ENCODE peak calls at places on chromosomes 11 and 22, in seven cellular contexts. S, C, M, U, P, H and G are unnamed samples.

GRCh38 chr11:109865558-109866186 is 227.5 kb upstream of the ZC3H12C start:
- DNase-seq in U (no peak), P (peak; percentile 73), M (peak; percentile 25), S (peak; percentile 70), H (peak; percentile 41), C (peak; percentile 6), G (peak; percentile 51)

GRCh38 chr11:46362146-46363030 is 15.1 kb downstream of the DGKZ start:
- DNase-seq in U (no peak), P (no peak), M (no peak), S (no peak), C (no peak), H (no peak), G (no peak)

GRCh38 chr11:10457901-10458300 is 2.8 kb downstream of the AMPD3 start:
- DNase-seq in U (no peak), P (no peak), M (no peak), S (no peak), C (no peak), H (no peak), G (no peak)

GRCh38 chr11:61472868-61473267 is 35.7 kb upstream of the LRRC10B start:
- DNase-seq in M (no peak), S (no peak), U (peak; percentile 88), P (peak; percentile 38), C (no peak), H (no peak), G (no peak)

GRCh38 chr11:66851698-66852465 is 5.0 kb upstream of the LRFN4 start:
- DNase-seq in C (peak; percentile 52), M (no peak), P (no peak), H (no peak), U (peak; percentile 49), S (peak; percentile 60), G (no peak)

GRCh38 chr11:68564261-68564660 is 103.7 kb downstream of the PPP6R3 start:
- DNase-seq in U (no peak), C (no peak), S (no peak), H (no peak), P (no peak), M (no peak), G (no peak)

GRCh38 chr11:70159612-70160570 is 43.2 kb upstream of the FADD start:
- DNase-seq in C (no peak), H (peak; percentile 64), P (no peak), S (no peak), M (no peak), U (no peak), G (no peak)

GRCh38 chr11:6448574-6448973 is 7.8 kb upstream of the HPX start:
- DNase-seq in C (no peak), H (no peak), P (no peak), U (no peak), S (no peak), M (no peak), G (no peak)

GRCh38 chr22:39306456-39307361 is 12.7 kb downstream of the RPL3 start:
- DNase-seq in M (no peak), P (peak; percentile 41), C (peak; percentile 77), S (peak; percentile 67), H (peak; percentile 23), U (no peak), G (no peak)

GRCh38 chr11:65663634-65664200 is 1.0 kb upstream of the RELA start:
- DNase-seq in C (peak; percentile 72), H (no peak), S (no peak), M (no peak), P (peak; percentile 73), U (peak; percentile 92), G (peak; percentile 40)

GRCh38 chr22:50569896-50570535 is 7.3 kb upstream of the SYCE3 start:
- DNase-seq in U (no peak), M (no peak), S (no peak), C (no peak), P (no peak), H (no peak), G (no peak)

GRCh38 chr11:16893456-16894076 is 120.6 kb downstream of the PLEKHA7 start:
- DNase-seq in M (no peak), S (peak; percentile 89), C (no peak), H (no peak), P (no peak), U (no peak), G (peak; percentile 39)

GRCh38 chr22:26672590-26673468 is 15.4 kb downstream of the MIAT start:
- DNase-seq in M (peak; percentile 97), S (peak; percentile 98), H (peak; percentile 98), U (peak; percentile 97), P (peak; percentile 92), C (peak; percentile 97), G (peak; percentile 99)

GRCh38 chr11:8801121-8801520 is 109.9 kb upstream of the AKIP1 start:
- DNase-seq in S (peak; percentile 86), P (no peak), C (no peak), H (no peak), M (no peak), U (no peak), G (no peak)

GRCh38 chr11:125871391-125872137 is 15.9 kb upstream of the HYLS1 start:
- DNase-seq in U (no peak), P (no peak), S (peak; percentile 73), C (peak; percentile 59), M (no peak), H (peak; percentile 55), G (peak; percentile 2)

GRCh38 chr11:101128571-101129202 is 926 bp downstream of the PGR start:
- DNase-seq in C (no peak), P (no peak), H (no peak), U (peak; percentile 68), S (no peak), M (no peak), G (no peak)

GRCh38 chr11:25566298-25567200 is 765.4 kb upstream of the ANO3 start:
- DNase-seq in U (peak; percentile 64), P (no peak), H (no peak), S (no peak), C (no peak), M (no peak), G (no peak)

GRCh38 chr11:95708681-95709080 is 80.9 kb downstream of the FAM76B start:
- DNase-seq in H (no peak), M (no peak), P (no peak), C (no peak), U (no peak), S (no peak), G (no peak)

GRCh38 chr11:57644748-57645715 is 4.7 kb downstream of the YPEL4 start:
- DNase-seq in S (peak; percentile 92), H (peak; percentile 72), C (peak; percentile 93), M (peak; percentile 34), P (peak; percentile 83), U (peak; percentile 91), G (peak; percentile 63)

GRCh38 chr22:45090364-45090960 is 73.3 kb upstream of the NUP50 start:
- DNase-seq in S (peak; percentile 89), H (no peak), P (no peak), U (no peak), C (no peak), M (peak; percentile 13), G (peak; percentile 14)

GRCh38 chr11:15519911-15520310 is 405.2 kb downstream of the INSC start:
- DNase-seq in H (no peak), C (no peak), S (no peak), U (no peak), P (no peak), M (no peak), G (no peak)

GRCh38 chr11:2579315-2580060 is 120.3 kb downstream of the KCNQ1OT1 start:
- DNase-seq in H (no peak), P (peak; percentile 15), M (no peak), U (peak; percentile 48), C (no peak), S (peak; percentile 67), G (no peak)

GRCh38 chr11:107676341-107676740 is 35.5 kb downstream of the SLN start:
- DNase-seq in P (no peak), H (no peak), S (no peak), M (no peak), C (no peak), U (no peak), G (no peak)

GRCh38 chr11:92628401-92629292 is 340.8 kb upstream of the MTNR1B start:
- DNase-seq in U (no peak), S (no peak), P (no peak), C (no peak), H (peak; percentile 79), M (peak; percentile 82), G (peak; percentile 51)

GRCh38 chr22:36610567-36610966 is 81.6 kb upstream of the EIF3D start:
- DNase-seq in M (no peak), H (no peak), U (no peak), C (no peak), S (no peak), P (no peak), G (no peak)

GRCh38 chr11:123775274-123775673 is 21.0 kb upstream of the OR6X1 start:
- DNase-seq in U (no peak), M (no peak), P (no peak), S (peak; percentile 97), H (no peak), C (no peak), G (no peak)